ENCODE peak calls at places on chromosomes 12 and 14, in five cellular contexts. One of them, this sample, is unnamed.

GRCh38 chr14:39114073-39114838 is at the start of gene GEMIN2:
- DNase-seq in HepG2: peak
- DNase-seq in GM12891: peak
- DNase-seq in K562: peak
- DNase-seq in H1: peak
- DNase-seq in this sample: peak

GRCh38 chr12:116121453-116121871 is 156.0 kb downstream of the MED13L start:
- DNase-seq in HepG2: no peak
- DNase-seq in GM12891: no peak
- DNase-seq in K562: no peak
- DNase-seq in H1: no peak
- DNase-seq in this sample: no peak

GRCh38 chr12:89354630-89354931 is 2.3 kb upstream of the DUSP6 start:
- DNase-seq in HepG2: no peak
- DNase-seq in GM12891: peak
- DNase-seq in K562: no peak
- DNase-seq in H1: no peak
- DNase-seq in this sample: no peak

GRCh38 chr14:101463566-101464171 is 97.6 kb upstream of the DIO3 start:
- DNase-seq in HepG2: no peak
- DNase-seq in GM12891: no peak
- DNase-seq in K562: no peak
- DNase-seq in H1: no peak
- DNase-seq in this sample: no peak

GRCh38 chr14:69666698-69667211 is 55.4 kb downstream of the SUSD6 start:
- DNase-seq in HepG2: no peak
- DNase-seq in GM12891: no peak
- DNase-seq in K562: peak
- DNase-seq in H1: no peak
- DNase-seq in this sample: no peak

GRCh38 chr12:122999986-123000420 is 19.5 kb downstream of the ARL6IP4 start:
- DNase-seq in HepG2: no peak
- DNase-seq in GM12891: no peak
- DNase-seq in K562: no peak
- DNase-seq in H1: no peak
- DNase-seq in this sample: no peak

GRCh38 chr12:47903927-47904646 is 707 bp downstream of the VDR start:
- DNase-seq in HepG2: no peak
- DNase-seq in GM12891: no peak
- DNase-seq in K562: peak
- DNase-seq in H1: no peak
- DNase-seq in this sample: no peak

GRCh38 chr14:92987713-92988510 is 65.0 kb downstream of the CHGA start:
- DNase-seq in HepG2: no peak
- DNase-seq in GM12891: no peak
- DNase-seq in K562: no peak
- DNase-seq in H1: no peak
- DNase-seq in this sample: no peak

GRCh38 chr14:57205953-57206352 is 62.8 kb downstream of the EXOC5 start:
- DNase-seq in HepG2: no peak
- DNase-seq in GM12891: no peak
- DNase-seq in K562: no peak
- DNase-seq in H1: no peak
- DNase-seq in this sample: no peak

GRCh38 chr14:29529418-29529817 is 398.2 kb downstream of the PRKD1 start:
- DNase-seq in HepG2: peak
- DNase-seq in GM12891: no peak
- DNase-seq in K562: peak
- DNase-seq in H1: no peak
- DNase-seq in this sample: no peak

GRCh38 chr14:55131782-55132181 is 2.7 kb downstream of the LGALS3 start:
- DNase-seq in HepG2: no peak
- DNase-seq in GM12891: no peak
- DNase-seq in K562: no peak
- DNase-seq in H1: no peak
- DNase-seq in this sample: no peak

GRCh38 chr12:128803788-128804187 is 20.0 kb downstream of the SLC15A4 start:
- DNase-seq in HepG2: no peak
- DNase-seq in GM12891: no peak
- DNase-seq in K562: no peak
- DNase-seq in H1: no peak
- DNase-seq in this sample: no peak

GRCh38 chr12:87952850-87953249 is 76.4 kb downstream of the C12orf50 start:
- DNase-seq in HepG2: no peak
- DNase-seq in GM12891: no peak
- DNase-seq in K562: no peak
- DNase-seq in H1: peak
- DNase-seq in this sample: no peak

GRCh38 chr12:121990692-121991603 is 30.7 kb upstream of the BCL7A start:
- DNase-seq in HepG2: no peak
- DNase-seq in GM12891: peak
- DNase-seq in K562: no peak
- DNase-seq in H1: no peak
- DNase-seq in this sample: no peak

GRCh38 chr14:53209370-53209769 is 56.2 kb upstream of the DDHD1 start:
- DNase-seq in HepG2: no peak
- DNase-seq in GM12891: no peak
- DNase-seq in K562: no peak
- DNase-seq in H1: no peak
- DNase-seq in this sample: no peak

GRCh38 chr14:90383731-90384542 is 12.9 kb upstream of the CALM1 start:
- DNase-seq in HepG2: peak
- DNase-seq in GM12891: peak
- DNase-seq in K562: peak
- DNase-seq in H1: peak
- DNase-seq in this sample: peak

GRCh38 chr14:80390911-80391310 is 179.6 kb upstream of the DIO2 start:
- DNase-seq in HepG2: no peak
- DNase-seq in GM12891: no peak
- DNase-seq in K562: no peak
- DNase-seq in H1: no peak
- DNase-seq in this sample: no peak

GRCh38 chr14:70121521-70121920 is 67.2 kb downstream of the SLC8A3 start:
- DNase-seq in HepG2: no peak
- DNase-seq in GM12891: no peak
- DNase-seq in K562: no peak
- DNase-seq in H1: peak
- DNase-seq in this sample: no peak

GRCh38 chr12:67649165-67650126 is 901 bp downstream of the DYRK2 start:
- DNase-seq in HepG2: no peak
- DNase-seq in GM12891: peak
- DNase-seq in K562: peak
- DNase-seq in H1: peak
- DNase-seq in this sample: peak

GRCh38 chr12:84814664-84815245 is 97.8 kb downstream of the SLC6A15 start:
- DNase-seq in HepG2: no peak
- DNase-seq in GM12891: no peak
- DNase-seq in K562: no peak
- DNase-seq in H1: no peak
- DNase-seq in this sample: no peak

GRCh38 chr12:52027085-52027843 is 20.5 kb downstream of the TAMALIN start:
- DNase-seq in HepG2: no peak
- DNase-seq in GM12891: no peak
- DNase-seq in K562: no peak
- DNase-seq in H1: no peak
- DNase-seq in this sample: no peak

GRCh38 chr12:58877243-58877743 is 43.0 kb downstream of the LRIG3 start:
- DNase-seq in HepG2: peak
- DNase-seq in GM12891: no peak
- DNase-seq in K562: no peak
- DNase-seq in H1: no peak
- DNase-seq in this sample: no peak

GRCh38 chr12:107138990-107139389 is 45.6 kb upstream of the CRY1 start:
- DNase-seq in HepG2: no peak
- DNase-seq in GM12891: no peak
- DNase-seq in K562: no peak
- DNase-seq in H1: no peak
- DNase-seq in this sample: no peak

GRCh38 chr14:86541969-86542368 is 1012.0 kb downstream of the FLRT2 start:
- DNase-seq in HepG2: no peak
- DNase-seq in GM12891: no peak
- DNase-seq in K562: no peak
- DNase-seq in H1: no peak
- DNase-seq in this sample: no peak

GRCh38 chr14:88168498-88169165 is 154.4 kb downstream of the KCNK10 start:
- DNase-seq in HepG2: peak
- DNase-seq in GM12891: peak
- DNase-seq in K562: peak
- DNase-seq in H1: peak
- DNase-seq in this sample: no peak

GRCh38 chr12:19915392-19916192 is 452.7 kb upstream of the PDE3A start:
- DNase-seq in HepG2: no peak
- DNase-seq in GM12891: no peak
- DNase-seq in K562: no peak
- DNase-seq in H1: no peak
- DNase-seq in this sample: no peak

GRCh38 chr14:70002589-70003240 is 123.5 kb downstream of the SMOC1 start:
- DNase-seq in HepG2: peak
- DNase-seq in GM12891: no peak
- DNase-seq in K562: no peak
- DNase-seq in H1: no peak
- DNase-seq in this sample: no peak

GRCh38 chr14:96838449-96838848 is 41.3 kb downstream of the VRK1 start:
- DNase-seq in HepG2: no peak
- DNase-seq in GM12891: no peak
- DNase-seq in K562: no peak
- DNase-seq in H1: no peak
- DNase-seq in this sample: no peak
- TF ChIP-seq POLR2AphosphoS5 in HepG2: no peak
- TF ChIP-seq POLR2AphosphoS5 in GM12891: no peak
- TF ChIP-seq POLR2AphosphoS5 in K562: no peak
- TF ChIP-seq POLR2AphosphoS5 in H1: no peak
- TF ChIP-seq POLR2AphosphoS5 in this sample: no peak

DNA sequence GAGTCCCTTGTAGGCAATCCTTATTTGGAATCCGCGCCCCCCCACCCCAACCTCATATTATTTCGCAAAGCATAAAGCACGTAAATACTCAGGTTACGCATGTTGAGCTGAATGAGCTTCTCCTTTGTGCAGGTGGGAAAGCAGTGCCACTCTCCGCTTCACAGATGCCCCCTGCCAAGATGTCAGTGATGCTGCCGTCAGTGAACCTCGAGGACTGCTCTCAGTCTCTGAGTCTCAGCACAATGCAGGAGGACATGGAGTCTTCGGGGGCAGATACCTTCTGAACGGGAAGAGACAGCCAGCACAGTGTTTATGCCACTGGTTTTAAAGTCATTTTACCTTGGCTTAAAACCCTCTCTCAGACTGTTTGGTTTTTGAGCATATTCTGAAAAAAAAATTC is 90.1 kb upstream of the DACT1 start:
- DNase-seq in HepG2: no peak
- DNase-seq in GM12891: no peak
- DNase-seq in K562: no peak
- DNase-seq in H1: no peak
- DNase-seq in this sample: no peak
- TF ChIP-seq POLR2A in HepG2: no peak
- TF ChIP-seq POLR2A in GM12891: no peak
- TF ChIP-seq POLR2A in K562: no peak
- TF ChIP-seq POLR2A in H1: no peak
- TF ChIP-seq POLR2A in this sample: no peak

DNA sequence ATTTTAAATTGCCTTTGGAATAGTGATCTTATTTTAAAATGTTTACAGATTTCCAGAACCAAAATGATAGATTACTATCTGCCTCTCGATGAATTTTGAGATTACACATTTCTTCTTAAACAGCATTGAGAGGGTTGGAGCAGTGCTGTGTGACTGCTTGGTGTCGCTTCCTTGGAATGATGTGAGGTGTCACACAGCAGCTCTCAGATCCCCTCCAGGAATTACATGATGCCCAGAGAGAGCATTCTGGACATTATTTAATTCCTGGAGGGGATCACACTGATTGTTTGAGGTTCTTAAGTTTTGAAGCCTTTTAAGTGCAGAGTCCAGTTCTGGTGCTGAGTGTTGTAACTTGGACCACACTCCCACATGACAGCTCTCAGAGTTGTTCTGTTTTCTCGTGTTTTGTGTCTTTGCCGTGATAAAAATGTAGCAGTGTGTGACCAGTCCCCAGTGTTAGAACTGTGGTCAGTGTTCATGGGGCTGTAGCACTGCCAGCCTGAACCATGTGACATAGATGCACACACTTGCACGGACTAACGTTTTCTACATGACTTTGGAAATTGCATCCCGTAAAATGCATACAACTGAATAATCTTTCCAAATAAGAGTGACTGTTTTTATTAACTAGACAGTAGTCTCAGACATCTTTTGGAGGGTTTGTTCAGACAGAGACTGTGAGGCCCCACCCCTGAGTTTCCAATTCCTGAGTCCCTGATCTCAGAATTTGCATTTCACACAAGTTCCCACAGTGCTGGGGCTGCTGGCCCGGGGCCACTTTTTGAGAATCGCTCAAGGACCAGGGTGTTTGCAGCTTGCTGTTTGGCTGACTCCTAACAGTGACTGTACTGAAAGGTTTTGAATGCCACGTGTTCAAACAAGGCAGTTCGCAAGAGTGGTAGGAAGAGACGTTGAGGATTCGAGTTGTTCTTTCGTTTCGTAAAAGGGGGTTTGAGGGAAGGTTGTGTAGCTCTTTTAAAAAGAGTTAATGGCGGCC is 26.0 kb downstream of the XRCC3 start:
- DNase-seq in HepG2: no peak
- DNase-seq in GM12891: no peak
- DNase-seq in K562: no peak
- DNase-seq in H1: no peak
- DNase-seq in this sample: no peak
- TF ChIP-seq TAF1 in HepG2: no peak
- TF ChIP-seq TAF1 in GM12891: no peak
- TF ChIP-seq TAF1 in K562: no peak
- TF ChIP-seq TAF1 in H1: no peak
- TF ChIP-seq TAF1 in this sample: no peak

GRCh38 chr14:75649337-75649736 is 11.3 kb downstream of the ERG28 start:
- DNase-seq in HepG2: no peak
- DNase-seq in GM12891: no peak
- DNase-seq in K562: no peak
- DNase-seq in H1: no peak
- DNase-seq in this sample: no peak

GRCh38 chr14:75647650-75648049 is 13.0 kb downstream of the ERG28 start:
- DNase-seq in HepG2: no peak
- DNase-seq in GM12891: no peak
- DNase-seq in K562: no peak
- DNase-seq in H1: no peak
- DNase-seq in this sample: no peak

GRCh38 chr14:75645051-75645450 is 15.6 kb downstream of the ERG28 start:
- DNase-seq in HepG2: no peak
- DNase-seq in GM12891: no peak
- DNase-seq in K562: no peak
- DNase-seq in H1: no peak
- DNase-seq in this sample: no peak

GRCh38 chr14:75648066-75648838 is 12.4 kb downstream of the ERG28 start:
- DNase-seq in HepG2: peak
- DNase-seq in GM12891: no peak
- DNase-seq in K562: no peak
- DNase-seq in H1: no peak
- DNase-seq in this sample: no peak

DNA sequence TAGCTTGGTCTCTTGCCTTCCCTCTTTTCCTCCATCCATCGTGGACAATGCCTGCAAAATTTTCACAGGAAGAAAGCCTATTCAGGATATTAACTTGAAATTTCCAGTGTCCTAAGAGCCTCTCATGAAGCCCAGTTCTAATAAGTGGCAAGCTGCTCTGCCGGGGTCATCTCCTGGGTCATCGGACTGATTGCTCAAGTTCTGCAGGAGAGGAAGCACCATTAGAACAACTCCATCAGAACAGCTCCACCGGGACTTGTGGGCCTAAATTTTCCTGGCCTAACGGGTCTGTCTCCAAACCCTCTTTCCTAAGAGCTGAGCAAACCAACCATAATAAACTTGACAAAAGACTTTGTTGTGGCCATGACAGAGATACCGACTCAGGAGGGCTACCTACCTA is 13.9 kb downstream of the ERG28 start:
- DNase-seq in HepG2: peak
- DNase-seq in GM12891: no peak
- DNase-seq in K562: no peak
- DNase-seq in H1: no peak
- DNase-seq in this sample: no peak
- TF ChIP-seq POLR2AphosphoS5 in HepG2: no peak
- TF ChIP-seq POLR2AphosphoS5 in GM12891: no peak
- TF ChIP-seq POLR2AphosphoS5 in K562: no peak
- TF ChIP-seq POLR2AphosphoS5 in H1: no peak
- TF ChIP-seq POLR2AphosphoS5 in this sample: no peak